ENCODE peak calls at places on chromosomes 12 and 14, in seven cellular contexts. One of them, this sample, is unnamed.

GRCh38 chr12:66708704-66709443 is 30.0 kb upstream of the GRIP1 start:
- DNase-seq in CD8-positive, alpha-beta memory T cell: no peak
- DNase-seq in cardiac muscle cell: no peak
- DNase-seq in K562: no peak
- DNase-seq in tibial artery: no peak
- DNase-seq in aorta: no peak
- DNase-seq in left ventricle myocardium inferior: no peak
- DNase-seq in this sample: no peak

GRCh38 chr12:98635657-98636323 is 8.8 kb downstream of the IKBIP start:
- DNase-seq in CD8-positive, alpha-beta memory T cell: no peak
- DNase-seq in cardiac muscle cell: peak
- DNase-seq in K562: no peak
- DNase-seq in tibial artery: no peak
- DNase-seq in aorta: no peak
- DNase-seq in left ventricle myocardium inferior: no peak
- DNase-seq in this sample: no peak

GRCh38 chr12:6735448-6736191 is 11.8 kb downstream of the COPS7A start:
- DNase-seq in CD8-positive, alpha-beta memory T cell: peak
- DNase-seq in cardiac muscle cell: peak
- DNase-seq in K562: peak
- DNase-seq in tibial artery: peak
- DNase-seq in aorta: no peak
- DNase-seq in left ventricle myocardium inferior: peak
- DNase-seq in this sample: peak

GRCh38 chr12:120835657-120836056 is 68.5 kb downstream of the SPPL3 start:
- DNase-seq in CD8-positive, alpha-beta memory T cell: no peak
- DNase-seq in cardiac muscle cell: peak
- DNase-seq in K562: no peak
- DNase-seq in tibial artery: no peak
- DNase-seq in aorta: no peak
- DNase-seq in left ventricle myocardium inferior: no peak
- DNase-seq in this sample: no peak

GRCh38 chr12:106090586-106091411 is 48.0 kb downstream of the NUAK1 start:
- DNase-seq in CD8-positive, alpha-beta memory T cell: no peak
- DNase-seq in cardiac muscle cell: no peak
- DNase-seq in K562: no peak
- DNase-seq in tibial artery: peak
- DNase-seq in aorta: peak
- DNase-seq in left ventricle myocardium inferior: no peak
- DNase-seq in this sample: no peak

GRCh38 chr12:96136129-96136528 is 58.0 kb upstream of the ELK3 start:
- DNase-seq in CD8-positive, alpha-beta memory T cell: no peak
- DNase-seq in cardiac muscle cell: peak
- DNase-seq in K562: no peak
- DNase-seq in tibial artery: no peak
- DNase-seq in aorta: no peak
- DNase-seq in left ventricle myocardium inferior: no peak
- DNase-seq in this sample: peak

GRCh38 chr12:12327802-12328201 is 22.2 kb downstream of the MANSC1 start:
- DNase-seq in CD8-positive, alpha-beta memory T cell: no peak
- DNase-seq in cardiac muscle cell: peak
- DNase-seq in K562: peak
- DNase-seq in tibial artery: no peak
- DNase-seq in aorta: no peak
- DNase-seq in left ventricle myocardium inferior: no peak
- DNase-seq in this sample: no peak

GRCh38 chr14:89965839-89966238 is 10.1 kb downstream of the TDP1 start:
- DNase-seq in CD8-positive, alpha-beta memory T cell: no peak
- DNase-seq in cardiac muscle cell: no peak
- DNase-seq in K562: no peak
- DNase-seq in tibial artery: no peak
- DNase-seq in aorta: no peak
- DNase-seq in left ventricle myocardium inferior: no peak
- DNase-seq in this sample: no peak

GRCh38 chr12:92929957-92930356 is 862 bp upstream of the EEA1 start:
- DNase-seq in CD8-positive, alpha-beta memory T cell: no peak
- DNase-seq in cardiac muscle cell: no peak
- DNase-seq in K562: peak
- DNase-seq in tibial artery: no peak
- DNase-seq in aorta: no peak
- DNase-seq in left ventricle myocardium inferior: no peak
- DNase-seq in this sample: no peak

GRCh38 chr14:22593189-22593588 is 4.2 kb upstream of the DAD1 start:
- DNase-seq in CD8-positive, alpha-beta memory T cell: no peak
- DNase-seq in cardiac muscle cell: no peak
- DNase-seq in K562: no peak
- DNase-seq in tibial artery: no peak
- DNase-seq in aorta: no peak
- DNase-seq in left ventricle myocardium inferior: no peak
- DNase-seq in this sample: no peak

GRCh38 chr14:96698846-96699543 is 98.2 kb upstream of the VRK1 start:
- DNase-seq in CD8-positive, alpha-beta memory T cell: no peak
- DNase-seq in cardiac muscle cell: no peak
- DNase-seq in K562: peak
- DNase-seq in tibial artery: no peak
- DNase-seq in aorta: no peak
- DNase-seq in left ventricle myocardium inferior: no peak
- DNase-seq in this sample: no peak

GRCh38 chr12:116598341-116599284 is 39.4 kb downstream of the MAP1LC3B2 start:
- DNase-seq in CD8-positive, alpha-beta memory T cell: no peak
- DNase-seq in cardiac muscle cell: no peak
- DNase-seq in K562: peak
- DNase-seq in tibial artery: no peak
- DNase-seq in aorta: peak
- DNase-seq in left ventricle myocardium inferior: peak
- DNase-seq in this sample: no peak

GRCh38 chr14:26527095-26527494 is 70.7 kb downstream of the NOVA1 start:
- DNase-seq in CD8-positive, alpha-beta memory T cell: no peak
- DNase-seq in cardiac muscle cell: no peak
- DNase-seq in K562: no peak
- DNase-seq in tibial artery: no peak
- DNase-seq in aorta: no peak
- DNase-seq in left ventricle myocardium inferior: no peak
- DNase-seq in this sample: no peak

GRCh38 chr14:26528415-26529182 is 69.2 kb downstream of the NOVA1 start:
- DNase-seq in CD8-positive, alpha-beta memory T cell: no peak
- DNase-seq in cardiac muscle cell: no peak
- DNase-seq in K562: no peak
- DNase-seq in tibial artery: peak
- DNase-seq in aorta: no peak
- DNase-seq in left ventricle myocardium inferior: peak
- DNase-seq in this sample: peak

GRCh38 chr14:26525057-26525456 is 72.8 kb downstream of the NOVA1 start:
- DNase-seq in CD8-positive, alpha-beta memory T cell: no peak
- DNase-seq in cardiac muscle cell: no peak
- DNase-seq in K562: no peak
- DNase-seq in tibial artery: no peak
- DNase-seq in aorta: no peak
- DNase-seq in left ventricle myocardium inferior: no peak
- DNase-seq in this sample: no peak

GRCh38 chr14:26522985-26523384 is 74.8 kb downstream of the NOVA1 start:
- DNase-seq in CD8-positive, alpha-beta memory T cell: no peak
- DNase-seq in cardiac muscle cell: no peak
- DNase-seq in K562: no peak
- DNase-seq in tibial artery: no peak
- DNase-seq in aorta: no peak
- DNase-seq in left ventricle myocardium inferior: no peak
- DNase-seq in this sample: no peak

GRCh38 chr14:26526132-26526531 is 71.7 kb downstream of the NOVA1 start:
- DNase-seq in CD8-positive, alpha-beta memory T cell: no peak
- DNase-seq in cardiac muscle cell: no peak
- DNase-seq in K562: no peak
- DNase-seq in tibial artery: no peak
- DNase-seq in aorta: no peak
- DNase-seq in left ventricle myocardium inferior: no peak
- DNase-seq in this sample: no peak
- H3K27ac ChIP-seq in CD8-positive, alpha-beta memory T cell: no peak
- H3K27ac ChIP-seq in cardiac muscle cell: no peak
- H3K27ac ChIP-seq in K562: no peak
- H3K27ac ChIP-seq in tibial artery: no peak
- H3K27ac ChIP-seq in aorta: no peak
- H3K27ac ChIP-seq in left ventricle myocardium inferior: no peak
- H3K27ac ChIP-seq in this sample: no peak

GRCh38 chr14:91388551-91388975 is 29.1 kb downstream of the CCDC88C start:
- DNase-seq in CD8-positive, alpha-beta memory T cell: no peak
- DNase-seq in cardiac muscle cell: no peak
- DNase-seq in K562: no peak
- DNase-seq in tibial artery: no peak
- DNase-seq in aorta: peak
- DNase-seq in left ventricle myocardium inferior: no peak
- DNase-seq in this sample: no peak
- H3K27ac ChIP-seq in CD8-positive, alpha-beta memory T cell: no peak
- H3K27ac ChIP-seq in cardiac muscle cell: no peak
- H3K27ac ChIP-seq in K562: no peak
- H3K27ac ChIP-seq in tibial artery: no peak
- H3K27ac ChIP-seq in aorta: no peak
- H3K27ac ChIP-seq in left ventricle myocardium inferior: no peak
- H3K27ac ChIP-seq in this sample: no peak

GRCh38 chr12:75542942-75543341 is 31.5 kb upstream of the KRR1 start:
- DNase-seq in CD8-positive, alpha-beta memory T cell: no peak
- DNase-seq in cardiac muscle cell: no peak
- DNase-seq in K562: no peak
- DNase-seq in tibial artery: no peak
- DNase-seq in aorta: no peak
- DNase-seq in left ventricle myocardium inferior: no peak
- DNase-seq in this sample: no peak

GRCh38 chr12:75543529-75543928 is 32.1 kb upstream of the KRR1 start:
- DNase-seq in CD8-positive, alpha-beta memory T cell: no peak
- DNase-seq in cardiac muscle cell: no peak
- DNase-seq in K562: no peak
- DNase-seq in tibial artery: no peak
- DNase-seq in aorta: no peak
- DNase-seq in left ventricle myocardium inferior: no peak
- DNase-seq in this sample: no peak

GRCh38 chr12:75545636-75546035 is 34.2 kb upstream of the KRR1 start:
- DNase-seq in CD8-positive, alpha-beta memory T cell: no peak
- DNase-seq in cardiac muscle cell: no peak
- DNase-seq in K562: no peak
- DNase-seq in tibial artery: no peak
- DNase-seq in aorta: no peak
- DNase-seq in left ventricle myocardium inferior: no peak
- DNase-seq in this sample: no peak

GRCh38 chr12:75539889-75540288 is 28.5 kb upstream of the KRR1 start:
- DNase-seq in CD8-positive, alpha-beta memory T cell: no peak
- DNase-seq in cardiac muscle cell: no peak
- DNase-seq in K562: no peak
- DNase-seq in tibial artery: no peak
- DNase-seq in aorta: no peak
- DNase-seq in left ventricle myocardium inferior: no peak
- DNase-seq in this sample: no peak
- H3K27ac ChIP-seq in CD8-positive, alpha-beta memory T cell: no peak
- H3K27ac ChIP-seq in cardiac muscle cell: no peak
- H3K27ac ChIP-seq in K562: no peak
- H3K27ac ChIP-seq in tibial artery: no peak
- H3K27ac ChIP-seq in aorta: no peak
- H3K27ac ChIP-seq in left ventricle myocardium inferior: no peak
- H3K27ac ChIP-seq in this sample: no peak

GRCh38 chr12:56872366-56872765 is 61.8 kb downstream of the SDR9C7 start:
- DNase-seq in CD8-positive, alpha-beta memory T cell: no peak
- DNase-seq in cardiac muscle cell: no peak
- DNase-seq in K562: no peak
- DNase-seq in tibial artery: no peak
- DNase-seq in aorta: no peak
- DNase-seq in left ventricle myocardium inferior: no peak
- DNase-seq in this sample: no peak
- H3K27ac ChIP-seq in CD8-positive, alpha-beta memory T cell: no peak
- H3K27ac ChIP-seq in cardiac muscle cell: no peak
- H3K27ac ChIP-seq in K562: no peak
- H3K27ac ChIP-seq in tibial artery: no peak
- H3K27ac ChIP-seq in aorta: no peak
- H3K27ac ChIP-seq in left ventricle myocardium inferior: no peak
- H3K27ac ChIP-seq in this sample: no peak

GRCh38 chr12:54412786-54413185 is 6.3 kb downstream of the ITGA5 start:
- DNase-seq in CD8-positive, alpha-beta memory T cell: no peak
- DNase-seq in cardiac muscle cell: no peak
- DNase-seq in K562: no peak
- DNase-seq in tibial artery: peak
- DNase-seq in aorta: no peak
- DNase-seq in left ventricle myocardium inferior: no peak
- DNase-seq in this sample: no peak

GRCh38 chr12:54412348-54412747 is 6.7 kb downstream of the ITGA5 start:
- DNase-seq in CD8-positive, alpha-beta memory T cell: no peak
- DNase-seq in cardiac muscle cell: no peak
- DNase-seq in K562: no peak
- DNase-seq in tibial artery: peak
- DNase-seq in aorta: no peak
- DNase-seq in left ventricle myocardium inferior: no peak
- DNase-seq in this sample: no peak

GRCh38 chr12:54415223-54415929 is 3.7 kb downstream of the ITGA5 start:
- DNase-seq in CD8-positive, alpha-beta memory T cell: no peak
- DNase-seq in cardiac muscle cell: no peak
- DNase-seq in K562: no peak
- DNase-seq in tibial artery: no peak
- DNase-seq in aorta: no peak
- DNase-seq in left ventricle myocardium inferior: no peak
- DNase-seq in this sample: no peak

GRCh38 chr12:54413284-54414190 is 5.5 kb downstream of the ITGA5 start:
- DNase-seq in CD8-positive, alpha-beta memory T cell: peak
- DNase-seq in cardiac muscle cell: no peak
- DNase-seq in K562: no peak
- DNase-seq in tibial artery: peak
- DNase-seq in aorta: peak
- DNase-seq in left ventricle myocardium inferior: peak
- DNase-seq in this sample: peak

GRCh38 chr12:54414191-54414525 is 4.9 kb downstream of the ITGA5 start:
- DNase-seq in CD8-positive, alpha-beta memory T cell: no peak
- DNase-seq in cardiac muscle cell: no peak
- DNase-seq in K562: no peak
- DNase-seq in tibial artery: no peak
- DNase-seq in aorta: no peak
- DNase-seq in left ventricle myocardium inferior: no peak
- DNase-seq in this sample: no peak
- H3K27ac ChIP-seq in CD8-positive, alpha-beta memory T cell: peak
- H3K27ac ChIP-seq in cardiac muscle cell: no peak
- H3K27ac ChIP-seq in K562: no peak
- H3K27ac ChIP-seq in tibial artery: peak
- H3K27ac ChIP-seq in aorta: no peak
- H3K27ac ChIP-seq in left ventricle myocardium inferior: peak
- H3K27ac ChIP-seq in this sample: peak

DNA sequence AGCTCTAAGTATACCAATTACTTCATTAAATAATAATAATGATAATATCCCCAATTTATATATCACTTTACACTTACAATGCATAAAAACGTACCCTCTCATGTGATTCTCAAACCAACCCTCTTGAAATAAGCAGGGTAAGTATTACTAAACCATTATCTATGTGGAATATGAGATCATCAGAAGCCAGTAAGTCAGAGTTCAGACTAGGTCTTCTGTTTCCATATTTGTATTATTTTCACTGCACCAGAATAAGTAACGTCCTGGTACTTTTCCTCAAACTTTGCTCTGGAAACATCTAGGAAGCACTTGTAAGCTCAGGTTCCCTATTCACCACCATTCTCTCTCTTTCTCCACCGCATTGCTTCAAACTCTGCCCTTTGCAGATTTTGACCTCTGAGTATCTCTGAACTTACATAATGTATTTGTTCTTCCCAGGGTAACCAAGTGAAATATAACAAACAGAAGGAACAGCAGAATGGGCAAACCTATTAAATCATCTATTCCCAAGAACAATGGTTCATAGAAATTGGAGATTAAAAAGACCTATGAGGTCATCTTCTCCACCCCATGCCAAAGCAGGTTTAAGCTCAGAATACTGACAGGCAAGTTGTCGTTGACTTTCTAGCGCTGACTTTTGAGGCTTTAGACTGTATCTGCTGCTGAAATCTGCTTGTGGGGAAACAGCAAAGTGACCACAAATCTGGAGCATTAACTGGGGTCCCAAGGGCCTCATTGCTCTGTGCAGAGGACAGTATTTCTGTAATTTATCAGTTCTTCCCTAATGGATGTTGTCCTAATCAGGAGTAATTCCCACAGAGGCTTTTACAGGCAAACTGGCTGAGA is 161.3 kb upstream of the FAR2 start:
- DNase-seq in CD8-positive, alpha-beta memory T cell: no peak
- DNase-seq in cardiac muscle cell: no peak
- DNase-seq in K562: no peak
- DNase-seq in tibial artery: no peak
- DNase-seq in aorta: no peak
- DNase-seq in left ventricle myocardium inferior: no peak
- DNase-seq in this sample: no peak
- H3K27ac ChIP-seq in CD8-positive, alpha-beta memory T cell: no peak
- H3K27ac ChIP-seq in cardiac muscle cell: no peak
- H3K27ac ChIP-seq in K562: no peak
- H3K27ac ChIP-seq in tibial artery: no peak
- H3K27ac ChIP-seq in aorta: no peak
- H3K27ac ChIP-seq in left ventricle myocardium inferior: peak
- H3K27ac ChIP-seq in this sample: peak